ENCODE peak calls at places on chromosomes 1 and 21, in seven cellular contexts. I is endothelial cell of umbilical vein, Q is transverse colon, Y is GM12878, M is HCT116, L is K562, W is H1. S is an unnamed sample.

GRCh38 chr1:38728176-38728908 is 131.2 kb downstream of the RRAGC start:
- DNase-seq in I (peak), Q (peak), Y (no peak), M (no peak), L (no peak), W (peak), S (no peak)

GRCh38 chr1:53430256-53430655 is 28.9 kb upstream of the DMRTB1 start:
- DNase-seq in I (peak), Q (no peak), Y (no peak), M (no peak), L (no peak), W (no peak), S (no peak)

GRCh38 chr1:30527511-30528140 is 195.8 kb downstream of the MATN1 start:
- DNase-seq in I (no peak), Q (no peak), Y (no peak), M (no peak), L (no peak), W (no peak), S (no peak)

GRCh38 chr1:223248787-223249175 is 105.7 kb upstream of the TLR5 start:
- DNase-seq in I (no peak), Q (no peak), Y (no peak), M (no peak), L (no peak), W (peak), S (no peak)

GRCh38 chr1:206971029-206971655 is 882 bp upstream of the FCAMR start:
- DNase-seq in I (no peak), Q (no peak), Y (peak), M (no peak), L (no peak), W (no peak), S (no peak)

GRCh38 chr1:9942399-9942938 is 722 bp downstream of the LZIC start:
- DNase-seq in I (peak), Q (no peak), Y (peak), M (no peak), L (peak), W (no peak), S (no peak)

GRCh38 chr1:174447866-174448530 is at the start of gene GPR52:
- DNase-seq in I (no peak), Q (no peak), Y (no peak), M (no peak), L (no peak), W (no peak), S (no peak)

GRCh38 chr1:56494306-56494705 is 85.1 kb downstream of the PLPP3 start:
- DNase-seq in I (no peak), Q (no peak), Y (no peak), M (no peak), L (no peak), W (no peak), S (no peak)

GRCh38 chr1:25677193-25677773 is 60.7 kb downstream of the MAN1C1 start:
- DNase-seq in I (no peak), Q (no peak), Y (no peak), M (no peak), L (no peak), W (no peak), S (no peak)

GRCh38 chr1:63833346-63834065 is 59.7 kb downstream of the ROR1 start:
- DNase-seq in I (no peak), Q (no peak), Y (no peak), M (no peak), L (no peak), W (no peak), S (no peak)

GRCh38 chr1:109773900-109774485 is 10.3 kb upstream of the EPS8L3 start:
- DNase-seq in I (no peak), Q (peak), Y (no peak), M (no peak), L (no peak), W (no peak), S (no peak)

GRCh38 chr1:109890115-109890953 is 20.3 kb upstream of the CSF1 start:
- DNase-seq in I (no peak), Q (no peak), Y (no peak), M (no peak), L (peak), W (no peak), S (no peak)

GRCh38 chr1:53279556-53280160 is 41.3 kb upstream of the MAGOH start:
- DNase-seq in I (no peak), Q (no peak), Y (no peak), M (no peak), L (no peak), W (no peak), S (no peak)

GRCh38 chr1:151837197-151837596 is 2.4 kb downstream of the C2CD4D start:
- DNase-seq in I (no peak), Q (no peak), Y (no peak), M (no peak), L (no peak), W (no peak), S (no peak)

GRCh38 chr21:41755258-41755933 is 11.5 kb downstream of the RIPK4 start:
- DNase-seq in I (no peak), Q (no peak), Y (no peak), M (no peak), L (no peak), W (no peak), S (no peak)

GRCh38 chr21:41755934-41756773 is 10.7 kb downstream of the RIPK4 start:
- DNase-seq in I (no peak), Q (no peak), Y (no peak), M (no peak), L (no peak), W (no peak), S (no peak)

GRCh38 chr21:41752231-41752681 is 14.6 kb downstream of the RIPK4 start:
- DNase-seq in I (no peak), Q (no peak), Y (no peak), M (no peak), L (no peak), W (no peak), S (no peak)

GRCh38 chr21:41753001-41753725 is 13.7 kb downstream of the RIPK4 start:
- DNase-seq in I (no peak), Q (no peak), Y (no peak), M (no peak), L (no peak), W (no peak), S (no peak)

DNA sequence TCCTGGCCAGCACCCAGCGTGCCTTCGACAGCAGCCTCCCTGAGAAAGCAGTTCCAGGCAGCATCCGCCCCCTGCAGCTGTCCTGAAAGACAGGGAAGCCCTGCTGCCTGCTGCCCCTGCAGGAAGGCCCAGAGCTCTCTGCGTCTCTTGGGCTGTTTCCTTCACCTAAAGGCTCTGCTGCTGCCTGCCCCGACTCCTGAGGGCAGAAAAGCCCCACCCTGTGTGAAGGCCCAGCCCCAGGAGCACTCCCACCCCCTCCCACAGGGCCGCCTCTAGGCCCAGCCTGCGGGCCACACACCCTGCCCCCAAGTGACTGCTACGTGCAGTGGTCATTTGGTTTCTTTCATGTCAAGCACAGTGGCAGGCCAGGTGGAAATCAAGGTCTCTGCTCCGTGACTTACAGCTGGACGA is 12.4 kb downstream of the RIPK4 start:
- DNase-seq in I (no peak), Q (no peak), Y (no peak), M (no peak), L (no peak), W (no peak), S (no peak)
- TF ChIP-seq POLR2AphosphoS5 in I (no peak), Q (no peak), Y (no peak), M (no peak), L (no peak), W (no peak), S (no peak)

GRCh38 chr1:37360011-37360410 is 114.4 kb upstream of the ZC3H12A start:
- DNase-seq in I (no peak), Q (no peak), Y (no peak), M (no peak), L (no peak), W (no peak), S (no peak)

GRCh38 chr1:37362569-37362968 is 111.8 kb upstream of the ZC3H12A start:
- DNase-seq in I (no peak), Q (no peak), Y (no peak), M (no peak), L (no peak), W (peak), S (no peak)

GRCh38 chr1:37362990-37363389 is 111.4 kb upstream of the ZC3H12A start:
- DNase-seq in I (no peak), Q (no peak), Y (no peak), M (no peak), L (no peak), W (peak), S (no peak)

GRCh38 chr1:37354876-37355275 is 119.5 kb upstream of the ZC3H12A start:
- DNase-seq in I (no peak), Q (no peak), Y (no peak), M (no peak), L (no peak), W (no peak), S (no peak)

DNA sequence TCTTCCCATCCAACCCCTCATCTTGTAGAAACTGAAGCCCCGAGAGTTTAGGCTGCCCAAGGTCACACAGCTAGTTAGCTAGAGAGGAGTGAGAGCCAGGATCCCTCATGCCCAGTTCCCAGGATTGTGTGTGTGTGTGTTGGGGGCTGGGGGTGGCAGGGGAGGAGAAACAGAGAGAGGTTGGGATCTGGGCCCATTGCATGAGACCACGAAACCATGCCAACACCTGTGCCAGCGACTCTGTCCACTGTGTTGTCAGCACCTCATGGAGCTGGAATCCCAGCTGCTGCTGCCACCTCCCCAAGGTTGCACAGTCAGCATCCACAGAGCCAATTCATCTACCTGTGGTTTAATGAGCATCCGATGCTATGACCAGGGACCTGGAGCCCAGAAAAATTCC is 115.4 kb upstream of the ZC3H12A start:
- DNase-seq in I (no peak), Q (no peak), Y (no peak), M (no peak), L (no peak), W (no peak), S (no peak)
- TF ChIP-seq CTCF in I (no peak), Q (no peak), Y (no peak), M (no peak), L (no peak), W (no peak), S (no peak)

GRCh38 chr1:159856576-159856975 is 5.9 kb downstream of the VSIG8 start:
- DNase-seq in I (no peak), Q (no peak), Y (no peak), M (no peak), L (no peak), W (no peak), S (no peak)

GRCh38 chr1:159855709-159856108 is 6.7 kb downstream of the VSIG8 start:
- DNase-seq in I (no peak), Q (no peak), Y (no peak), M (no peak), L (no peak), W (no peak), S (no peak)

GRCh38 chr1:159853417-159853816 is 9.0 kb downstream of the VSIG8 start:
- DNase-seq in I (no peak), Q (no peak), Y (no peak), M (no peak), L (no peak), W (no peak), S (no peak)

GRCh38 chr1:159854693-159855192 is 7.7 kb downstream of the VSIG8 start:
- DNase-seq in I (peak), Q (peak), Y (no peak), M (peak), L (no peak), W (peak), S (peak)

GRCh38 chr1:159854101-159854692 is 8.3 kb downstream of the VSIG8 start:
- DNase-seq in I (peak), Q (peak), Y (no peak), M (no peak), L (no peak), W (peak), S (peak)
- TF ChIP-seq POLR2A in I (no peak), Q (no peak), Y (no peak), M (no peak), L (no peak), W (no peak), S (peak)

GRCh38 chr1:10992864-10993263 is 19.6 kb upstream of the TARDBP start:
- DNase-seq in I (no peak), Q (no peak), Y (no peak), M (no peak), L (no peak), W (no peak), S (no peak)

GRCh38 chr1:10990828-10991227 is 21.6 kb upstream of the TARDBP start:
- DNase-seq in I (no peak), Q (no peak), Y (no peak), M (no peak), L (no peak), W (no peak), S (no peak)

GRCh38 chr1:10986525-10986890 is 25.9 kb upstream of the TARDBP start:
- DNase-seq in I (no peak), Q (no peak), Y (peak), M (no peak), L (no peak), W (no peak), S (no peak)

DNA sequence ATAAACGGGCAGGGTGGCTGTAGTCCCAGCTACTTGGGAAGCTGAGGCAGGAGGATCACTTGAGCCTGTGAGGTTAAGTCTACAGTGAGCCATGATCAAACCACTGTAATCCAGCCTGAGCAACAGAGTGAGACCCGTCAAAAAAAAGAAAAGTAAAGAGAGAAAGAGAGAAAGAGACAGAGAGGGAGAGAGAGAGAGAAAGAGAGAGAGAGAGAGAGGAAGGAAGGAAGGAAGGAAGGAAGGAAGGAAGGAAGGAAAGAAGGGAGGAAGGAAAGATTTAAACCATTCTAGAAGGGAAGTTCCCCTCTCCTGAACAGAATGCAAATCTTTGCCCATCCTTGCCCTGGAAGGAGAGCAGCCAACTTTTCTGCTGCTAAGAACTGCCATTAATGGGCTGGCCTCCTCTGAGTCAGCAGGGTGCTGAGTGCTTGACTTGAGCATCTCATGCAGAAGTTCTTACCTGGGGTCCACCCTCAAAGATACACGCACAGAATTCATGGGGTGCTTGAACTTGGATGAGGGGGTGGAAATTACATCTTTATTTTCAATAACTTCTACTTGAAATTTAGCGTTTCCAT is 24.5 kb upstream of the TARDBP start:
- DNase-seq in I (no peak), Q (no peak), Y (no peak), M (no peak), L (no peak), W (no peak), S (no peak)
- TF ChIP-seq POLR2AphosphoS5 in I (no peak), Q (no peak), Y (no peak), M (no peak), L (no peak), W (no peak), S (no peak)

GRCh38 chr1:232995189-232995588 is 44.8 kb downstream of the NTPCR start:
- DNase-seq in I (no peak), Q (no peak), Y (no peak), M (no peak), L (no peak), W (no peak), S (no peak)
- TF ChIP-seq CTCF in I (no peak), Q (no peak), Y (no peak), M (no peak), L (no peak), W (no peak), S (no peak)

DNA sequence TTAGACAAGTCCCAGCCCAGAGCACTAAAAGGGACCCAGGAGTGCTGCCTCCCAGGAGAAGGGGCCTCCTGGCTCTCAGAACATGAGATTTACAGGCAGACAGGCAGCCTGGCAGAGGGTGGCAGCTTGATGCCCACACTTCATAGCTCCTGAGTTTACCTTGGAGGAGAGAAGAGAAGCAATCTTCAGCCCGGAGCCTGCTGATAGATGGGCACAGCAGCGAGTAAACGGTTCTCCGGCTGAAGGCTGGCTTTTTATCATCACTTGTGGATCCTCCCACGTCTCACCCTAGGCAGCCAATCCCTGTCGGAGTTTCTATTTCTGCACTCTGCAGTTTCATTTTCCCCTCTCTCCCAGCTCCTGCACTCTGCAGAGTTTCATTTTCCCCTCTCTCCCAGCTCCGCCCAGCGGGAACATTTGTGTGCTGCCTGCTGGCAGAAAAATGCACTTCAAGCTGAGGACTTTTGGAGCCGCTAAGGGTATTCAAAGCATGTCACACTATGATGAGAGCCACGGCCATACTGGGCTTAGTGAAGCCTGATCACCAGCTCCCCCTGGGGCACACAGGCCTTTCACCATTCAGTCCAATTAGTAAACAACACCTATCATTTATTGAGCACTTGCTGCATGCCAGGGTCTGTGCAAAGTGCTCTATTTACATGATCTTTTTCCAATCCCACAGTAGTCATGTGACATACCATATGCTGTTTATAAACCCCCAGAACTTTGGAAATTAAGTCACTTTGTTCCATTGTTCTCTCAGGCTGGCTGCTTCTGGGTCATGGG is at the start of gene IFI6:
- DNase-seq in I (peak), Q (peak), Y (peak), M (peak), L (peak), W (peak), S (peak)
- TF ChIP-seq POLR2A in I (peak), Q (peak), Y (peak), M (peak), L (no peak), W (no peak), S (peak)

DNA sequence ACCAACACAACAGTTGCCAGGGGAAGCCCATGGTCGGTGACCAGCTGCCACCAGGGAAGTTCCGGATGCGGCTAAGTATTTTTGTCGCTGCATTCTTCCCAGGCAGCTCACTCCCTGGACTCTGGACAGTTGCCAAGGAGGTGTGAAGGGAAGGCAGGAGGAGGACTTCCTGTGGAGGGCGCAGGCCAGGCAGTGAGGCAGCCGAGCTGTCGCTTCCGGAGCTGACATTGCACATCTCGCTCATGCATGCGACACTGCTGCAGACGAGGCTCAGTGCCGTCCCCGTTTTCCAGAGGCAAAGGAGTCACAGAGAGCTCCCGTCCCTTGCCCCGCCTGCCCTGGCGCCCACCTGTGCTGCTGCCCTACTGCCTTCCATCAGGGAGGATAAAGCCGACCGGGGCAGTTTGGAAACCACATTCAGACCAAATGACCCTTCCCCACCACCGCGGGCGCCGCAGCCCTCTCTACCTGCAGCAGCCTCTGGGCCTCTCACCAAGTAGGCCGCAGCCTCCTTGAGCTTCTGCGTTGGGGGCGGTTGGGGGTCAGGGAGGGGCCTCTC is 81.4 kb downstream of the NENF start:
- DNase-seq in I (no peak), Q (peak), Y (no peak), M (peak), L (peak), W (peak), S (no peak)
- TF ChIP-seq POLR2AphosphoS5 in I (no peak), Q (no peak), Y (no peak), M (peak), L (no peak), W (no peak), S (no peak)

DNA sequence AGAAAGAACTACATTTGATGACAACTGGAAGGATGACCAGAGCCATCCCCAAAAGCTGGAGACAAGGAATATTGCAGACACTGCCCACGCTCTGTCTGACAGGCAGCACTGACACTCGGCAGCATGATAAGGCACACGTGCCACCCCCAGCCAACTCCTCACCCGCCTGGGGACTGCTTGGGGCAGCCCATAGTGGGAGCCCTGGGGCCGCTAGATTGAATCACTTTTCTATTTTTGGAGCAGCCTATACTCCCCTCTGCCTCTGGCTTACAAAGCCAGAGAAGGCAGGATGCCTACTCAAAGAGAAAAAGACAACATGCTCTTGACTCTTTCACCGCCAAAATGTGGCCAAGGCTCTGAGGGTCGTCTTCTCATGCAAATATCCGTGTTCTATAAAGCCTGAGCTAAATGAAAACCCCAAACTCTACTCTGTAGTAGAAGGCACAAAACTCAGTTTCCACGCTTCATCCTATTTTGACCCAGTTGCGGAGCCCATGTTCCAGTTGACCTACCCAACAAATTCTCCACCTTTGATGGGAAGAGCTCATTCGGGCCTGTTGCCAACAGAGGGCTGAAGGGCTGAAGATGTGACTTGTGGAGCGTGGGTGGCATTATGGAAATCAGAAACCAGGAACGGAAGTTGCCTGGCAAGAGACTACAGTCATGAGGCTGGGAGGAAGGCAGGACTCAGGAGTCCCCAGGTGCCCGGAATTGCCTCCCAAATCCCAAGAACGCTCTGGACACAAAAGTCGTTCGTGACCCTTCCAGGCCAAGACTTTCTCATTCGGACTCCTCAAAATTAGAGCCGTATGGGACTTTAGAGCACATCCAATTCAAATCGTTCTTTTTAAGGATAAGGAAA is 1.1 kb downstream of the SMG5 start:
- DNase-seq in I (no peak), Q (no peak), Y (no peak), M (no peak), L (peak), W (no peak), S (no peak)
- TF ChIP-seq CTCF in I (no peak), Q (no peak), Y (peak), M (peak), L (peak), W (no peak), S (no peak)